ENCODE peak calls at places on chromosomes 13 and 19, in nine cellular contexts. C, K, V, R, U, Y, J, T and X are unnamed samples.

GRCh38 chr13:73857106-73857505 is 277.1 kb downstream of the KLF12 start:
- DNase-seq in Y (no peak), K (no peak), U (no peak), R (no peak), J (no peak), T (no peak), C (no peak), V (no peak), X (no peak)

GRCh38 chr13:20475927-20476691 is 49.5 kb downstream of the CRYL1 start:
- DNase-seq in C (no peak), T (no peak), V (peak; percentile 55), U (peak; percentile 49), Y (no peak), R (no peak), J (peak; percentile 41), K (no peak), X (peak; percentile 27)

GRCh38 chr19:47805313-47805712 is 962 bp upstream of the TPRX1 start:
- DNase-seq in U (no peak), R (no peak), K (no peak), C (no peak), T (no peak), V (no peak), Y (no peak), J (no peak), X (no peak)

GRCh38 chr19:38294090-38294489 is 10.0 kb upstream of the C19orf33 start:
- DNase-seq in V (no peak), C (no peak), R (no peak), T (peak; percentile 56), U (no peak), Y (no peak), K (no peak), J (no peak), X (no peak)

GRCh38 chr13:105462981-105463380 is 1072.5 kb downstream of the EFNB2 start:
- DNase-seq in J (no peak), C (no peak), U (no peak), T (no peak), V (no peak), K (no peak), R (no peak), Y (no peak), X (no peak)

GRCh38 chr19:38975214-38975860 is at the start of gene FBXO17:
- DNase-seq in T (no peak), U (no peak), Y (peak; percentile 29), J (no peak), K (peak; percentile 75), C (peak; percentile 80), V (no peak), R (peak; percentile 85), X (no peak)

GRCh38 chr19:40735003-40735771 is 15.1 kb downstream of the ACTMAP start:
- DNase-seq in Y (no peak), V (no peak), C (no peak), R (no peak), K (no peak), U (no peak), J (no peak), T (no peak), X (no peak)

GRCh38 chr19:16921766-16922591 is 33.2 kb downstream of the F2RL3 start:
- DNase-seq in K (no peak), R (peak; percentile 55), V (no peak), C (no peak), J (no peak), T (no peak), Y (no peak), U (no peak), X (no peak)

GRCh38 chr19:3507371-3508120 is 1.4 kb downstream of the FZR1 start:
- DNase-seq in K (no peak), C (peak; percentile 61), V (no peak), J (peak; percentile 22), T (peak; percentile 51), U (no peak), Y (no peak), R (peak; percentile 47), X (no peak)

GRCh38 chr19:30799854-30800755 is 427.9 kb downstream of the ZNF536 start:
- DNase-seq in T (no peak), R (peak; percentile 57), C (peak; percentile 74), Y (peak; percentile 54), V (no peak), U (no peak), K (no peak), J (peak; percentile 10), X (no peak)

GRCh38 chr13:31835932-31836331 is 96.6 kb downstream of the RXFP2 start:
- DNase-seq in V (no peak), C (no peak), R (no peak), K (no peak), Y (no peak), T (no peak), J (no peak), U (no peak), X (no peak)

GRCh38 chr13:29359181-29359580 is 236.3 kb downstream of the SLC7A1 start:
- DNase-seq in J (no peak), R (no peak), K (no peak), V (no peak), U (no peak), Y (no peak), C (no peak), T (no peak), X (no peak)

GRCh38 chr13:35794734-35795389 is 318.4 kb upstream of the MAB21L1 start:
- DNase-seq in R (no peak), T (no peak), C (no peak), Y (no peak), U (no peak), K (no peak), J (no peak), V (no peak), X (no peak)

GRCh38 chr19:4256563-4256962 is 9.7 kb downstream of the YJU2 start:
- DNase-seq in T (no peak), J (no peak), Y (no peak), C (no peak), R (peak; percentile 42), U (no peak), V (no peak), K (no peak), X (no peak)

GRCh38 chr13:112771877-112772538 is 82.2 kb downstream of the ATP11A start:
- DNase-seq in C (no peak), K (no peak), T (no peak), J (no peak), Y (no peak), V (no peak), U (no peak), R (no peak), X (no peak)

GRCh38 chr13:70391678-70392077 is 283.4 kb upstream of the KLHL1 start:
- DNase-seq in J (no peak), K (no peak), U (no peak), C (no peak), T (no peak), Y (no peak), V (no peak), R (no peak), X (no peak)

GRCh38 chr13:74288361-74288911 is 154.2 kb upstream of the KLF12 start:
- DNase-seq in V (no peak), Y (no peak), U (no peak), C (peak; percentile 54), R (no peak), K (no peak), J (no peak), T (no peak), X (no peak)

GRCh38 chr13:96581741-96582140 is 412.5 kb downstream of the OXGR1 start:
- DNase-seq in T (no peak), R (no peak), Y (no peak), C (no peak), K (no peak), U (no peak), J (no peak), V (no peak), X (no peak)

GRCh38 chr13:76813874-76814273 is 72.3 kb downstream of the KCTD12 start:
- DNase-seq in R (no peak), J (no peak), C (no peak), T (no peak), U (no peak), K (no peak), V (no peak), Y (no peak), X (no peak)

GRCh38 chr19:51549533-51550324 is 18.3 kb upstream of the SIGLEC6 start:
- DNase-seq in U (no peak), J (no peak), T (no peak), C (no peak), V (no peak), K (no peak), Y (no peak), R (peak; percentile 92), X (no peak)

GRCh38 chr13:72565893-72566292 is 161.5 kb downstream of the MZT1 start:
- DNase-seq in R (peak; percentile 0), C (no peak), U (no peak), J (no peak), V (no peak), Y (no peak), K (no peak), T (no peak), X (no peak)

GRCh38 chr13:110498327-110498726 is 63.2 kb downstream of the RAB20 start:
- DNase-seq in V (no peak), J (no peak), Y (no peak), T (no peak), K (no peak), R (no peak), C (no peak), U (no peak), X (no peak)

GRCh38 chr19:31555634-31556215 is 206.5 kb upstream of the TSHZ3 start:
- DNase-seq in Y (no peak), U (no peak), T (no peak), V (no peak), J (no peak), C (no peak), K (no peak), R (no peak), X (no peak)

GRCh38 chr19:327291-328024 is 17.1 kb downstream of the MIER2 start:
- DNase-seq in T (no peak), U (no peak), K (no peak), V (no peak), C (no peak), J (no peak), Y (no peak), R (no peak), X (no peak)

GRCh38 chr13:34698953-34699352 is 243.1 kb upstream of the NBEA start:
- DNase-seq in R (no peak), Y (no peak), V (no peak), C (no peak), K (no peak), U (no peak), J (no peak), T (no peak), X (no peak)

GRCh38 chr19:46487178-46487801 is 8.4 kb downstream of the PNMA8B start:
- DNase-seq in K (no peak), V (no peak), U (no peak), C (no peak), R (no peak), T (no peak), J (no peak), Y (no peak), X (no peak)

GRCh38 chr19:50878851-50879250 is 5.6 kb downstream of the KLK2 start:
- DNase-seq in U (no peak), C (no peak), T (no peak), K (no peak), Y (no peak), J (no peak), V (no peak), R (peak; percentile 80), X (no peak)

GRCh38 chr13:72850959-72851677 is 69.2 kb downstream of the PIBF1 start:
- DNase-seq in C (no peak), T (no peak), V (no peak), U (no peak), Y (no peak), J (no peak), R (no peak), K (peak; percentile 50), X (no peak)

GRCh38 chr19:6066661-6067646 is 43.3 kb downstream of the RFX2 start:
- DNase-seq in U (no peak), J (no peak), V (no peak), T (peak; percentile 93), R (peak; percentile 64), C (peak; percentile 94), K (peak; percentile 97), Y (peak; percentile 68), X (no peak)